ENCODE peak calls at places on chromosomes 12 and 14, in four cellular contexts. D is psoas muscle; X is CD4-positive, alpha-beta memory T cell; J is HCT116. M is an unnamed sample.

GRCh38 chr12:64625243-64626077 is 15.2 kb downstream of the RASSF3 start:
- DNase-seq in D (peak; percentile 48), X (peak; percentile 49), J (peak; percentile 60), M (peak; percentile 76)

GRCh38 chr12:96047621-96048211 is 12.3 kb upstream of the LTA4H start:
- DNase-seq in D (no peak), X (no peak), J (peak; percentile 93), M (no peak)

GRCh38 chr14:75446447-75446846 is 18.6 kb downstream of the JDP2 start:
- DNase-seq in D (no peak), X (no peak), J (no peak), M (no peak)

GRCh38 chr14:71698698-71699097 is 233.5 kb upstream of the RGS6 start:
- DNase-seq in D (no peak), X (no peak), J (no peak), M (no peak)

GRCh38 chr12:65384240-65384639 is 105.8 kb downstream of the MSRB3 start:
- DNase-seq in D (no peak), X (no peak), J (no peak), M (no peak)

GRCh38 chr12:58148405-58148804 is 207.0 kb downstream of the ATP23 start:
- DNase-seq in D (no peak), X (no peak), J (peak; percentile 6), M (peak; percentile 13)

GRCh38 chr14:60720391-60720790 is 3.8 kb downstream of the SIX4 start:
- DNase-seq in D (no peak), X (no peak), J (no peak), M (no peak)

GRCh38 chr12:50506753-50507473 is 2.1 kb downstream of the DIP2B start:
- DNase-seq in D (no peak), X (no peak), J (no peak), M (no peak)

GRCh38 chr12:125185311-125185739 is 120.1 kb downstream of the AACS start:
- DNase-seq in D (no peak), X (no peak), J (no peak), M (no peak)

GRCh38 chr14:88706425-88706824 is 86.3 kb downstream of the EML5 start:
- DNase-seq in D (no peak), X (no peak), J (no peak), M (no peak)

GRCh38 chr14:22848391-22849164 is 12.2 kb downstream of the MMP14 start:
- DNase-seq in D (peak; percentile 85), X (no peak), J (no peak), M (peak; percentile 89)

GRCh38 chr12:71764587-71765321 is 10.1 kb downstream of the RAB21 start:
- DNase-seq in D (no peak), X (no peak), J (no peak), M (no peak)
- H3K9me3 ChIP-seq in D (peaks cover 23% of the 10 kb centered on the region), X (peaks cover 8% of the 10 kb centered on the region), J (peaks cover 6% of the 10 kb centered on the region), M (peaks cover 21% of the 10 kb centered on the region)

GRCh38 chr12:97552410-97553050 is 89.9 kb downstream of the RMST start:
- DNase-seq in D (no peak), X (no peak), J (no peak), M (no peak)
- H3K9me3 ChIP-seq in D (no peaks in the 10 kb centered on the region), X (no peaks in the 10 kb centered on the region), J (no peaks in the 10 kb centered on the region), M (no peaks in the 10 kb centered on the region)

DNA sequence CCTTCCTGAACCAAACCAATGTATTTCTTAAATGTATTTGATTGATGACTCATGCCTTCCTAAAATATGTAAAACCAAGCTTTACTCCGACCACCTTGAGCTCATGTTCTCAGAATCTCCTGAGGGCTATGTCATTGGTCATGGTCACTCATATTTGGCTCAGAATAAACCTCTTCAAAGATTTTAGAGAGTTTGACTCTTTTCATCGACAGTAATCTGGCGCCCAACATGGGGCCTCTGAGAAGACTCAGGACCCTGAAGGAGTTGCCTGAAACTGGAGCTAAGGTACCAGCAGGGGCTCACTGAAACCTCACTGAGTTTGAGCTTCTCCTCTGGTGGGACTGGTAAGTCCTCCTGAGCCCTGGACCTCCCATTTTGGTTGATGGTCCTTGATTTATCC is 17.2 kb upstream of the PSMC1 start:
- DNase-seq in D (no peak), X (no peak), J (peak; percentile 7), M (no peak)
- H3K9me3 ChIP-seq in D (peaks cover 31% of the 10 kb centered on the region), X (peaks cover 28% of the 10 kb centered on the region), J (peaks cover 23% of the 10 kb centered on the region), M (peaks cover 24% of the 10 kb centered on the region)

DNA sequence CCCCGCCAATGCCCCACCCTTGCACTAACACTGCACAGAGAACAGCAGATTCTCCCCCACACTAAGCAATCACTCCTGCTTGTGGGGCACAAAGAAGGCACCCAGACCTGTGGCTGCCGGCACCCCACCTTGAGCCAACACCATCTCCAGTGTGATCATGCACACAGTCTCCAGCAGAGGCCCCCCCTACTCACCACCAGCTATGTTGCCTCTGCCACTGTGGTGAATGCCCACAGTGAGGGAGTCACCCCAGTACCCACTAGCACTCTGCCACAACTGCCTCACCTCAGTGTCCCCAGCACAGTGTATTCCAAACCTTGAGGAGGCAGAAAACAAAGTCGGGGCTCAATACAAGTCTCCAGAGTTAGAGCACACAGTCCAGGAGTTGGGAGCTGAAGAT is 261.7 kb upstream of the SSTR1 start:
- DNase-seq in D (no peak), X (no peak), J (no peak), M (no peak)
- H3K9me3 ChIP-seq in D (peaks cover 16% of the 10 kb centered on the region), X (peaks cover 8% of the 10 kb centered on the region), J (no peaks in the 10 kb centered on the region), M (no peaks in the 10 kb centered on the region)